ENCODE peak calls at places on chromosomes 1 and 21, in five cellular contexts. N, W, J, G and E are unnamed samples.

GRCh38 chr1:26069941-26070807 is 2.7 kb upstream of the TRIM63 start:
- DNase-seq in N (no peak), W (no peak), J (no peak), G (no peak), E (no peak)

GRCh38 chr1:218658899-218659298 is 313.8 kb downstream of the TGFB2 start:
- DNase-seq in N (no peak), W (peak), J (no peak), G (no peak), E (no peak)

GRCh38 chr1:162557536-162557935 is 4.0 kb upstream of the UAP1 start:
- DNase-seq in N (no peak), W (no peak), J (no peak), G (no peak), E (no peak)

GRCh38 chr1:20903452-20903851 is 116.3 kb upstream of the HP1BP3 start:
- DNase-seq in N (no peak), W (peak), J (no peak), G (no peak), E (no peak)

GRCh38 chr1:210347112-210347511 is 18.4 kb downstream of the HHAT start:
- DNase-seq in N (no peak), W (peak), J (no peak), G (no peak), E (no peak)

GRCh38 chr1:182091083-182091482 is 29.6 kb upstream of the ZNF648 start:
- DNase-seq in N (no peak), W (no peak), J (no peak), G (no peak), E (no peak)

GRCh38 chr1:89354210-89354609 is 9.6 kb upstream of the GBP6 start:
- DNase-seq in N (no peak), W (no peak), J (no peak), G (no peak), E (no peak)

GRCh38 chr1:45979074-45979777 is 153.2 kb downstream of the PIK3R3 start:
- DNase-seq in N (peak), W (peak), J (no peak), G (no peak), E (no peak)

GRCh38 chr1:30588311-30589073 is 134.9 kb downstream of the MATN1 start:
- DNase-seq in N (no peak), W (no peak), J (no peak), G (no peak), E (no peak)

GRCh38 chr1:55214903-55215193 is 316 bp downstream of the USP24 start:
- DNase-seq in N (no peak), W (peak), J (peak), G (no peak), E (no peak)

GRCh38 chr1:110384581-110385321 is 6.1 kb downstream of the SLC16A4 start:
- DNase-seq in N (no peak), W (no peak), J (no peak), G (no peak), E (no peak)

GRCh38 chr21:39852021-39852721 is 15.1 kb upstream of the PCP4 start:
- DNase-seq in N (no peak), W (no peak), J (no peak), G (no peak), E (no peak)

GRCh38 chr1:156488566-156489165 is 11.9 kb downstream of the MEF2D start:
- DNase-seq in N (no peak), W (no peak), J (no peak), G (no peak), E (no peak)

GRCh38 chr1:164767257-164768044 is 208.5 kb downstream of the PBX1 start:
- DNase-seq in N (no peak), W (peak), J (no peak), G (no peak), E (no peak)

GRCh38 chr1:39818482-39818881 is 29.8 kb upstream of the BMP8B start:
- DNase-seq in N (no peak), W (no peak), J (no peak), G (no peak), E (no peak)

GRCh38 chr1:245788269-245788668 is 633.5 kb downstream of the KIF26B start:
- DNase-seq in N (no peak), W (peak), J (no peak), G (no peak), E (no peak)

GRCh38 chr1:32892368-32893197 is 6.3 kb downstream of the HPCA start:
- DNase-seq in N (no peak), W (no peak), J (no peak), G (peak), E (no peak)

GRCh38 chr1:17488977-17489739 is 49.7 kb upstream of the RCC2 start:
- DNase-seq in N (no peak), W (peak), J (no peak), G (no peak), E (no peak)

GRCh38 chr1:53342735-53343470 is 15.0 kb upstream of the LRP8 start:
- DNase-seq in N (no peak), W (no peak), J (no peak), G (no peak), E (no peak)

GRCh38 chr1:184036517-184036949 is 995 bp downstream of the COLGALT2 start:
- DNase-seq in N (no peak), W (peak), J (no peak), G (no peak), E (no peak)

GRCh38 chr1:113007706-113008364 is 51.8 kb upstream of the SLC16A1 start:
- DNase-seq in N (no peak), W (no peak), J (no peak), G (no peak), E (no peak)